ENCODE peak calls at places on chromosomes 4 and X, in eight cellular contexts. O, Z, X, W, Y, L, E and U are unnamed samples.

GRCh38 chr4:88526221-88526815 is 2.7 kb upstream of the PYURF start:
- DNase-seq in W (peak), X (peak), Z (no peak), E (no peak), O (no peak), L (peak), Y (no peak), U (no peak)

GRCh38 chrX:153814591-153815315 is 15.6 kb downstream of the PDZD4 start:
- DNase-seq in X (no peak), E (no peak), W (no peak), O (peak), L (no peak), Y (no peak), Z (no peak), U (no peak)

GRCh38 chrX:106670631-106671030 is 55.9 kb upstream of the RNF128 start:
- DNase-seq in Z (no peak), E (no peak), L (no peak), X (peak), Y (peak), W (no peak), O (no peak), U (no peak)

GRCh38 chr4:152102184-152103000 is 341.6 kb upstream of the GATB start:
- DNase-seq in Z (no peak), E (no peak), X (no peak), W (peak), L (no peak), Y (peak), O (no peak), U (no peak)

GRCh38 chrX:26522501-26522900 is 306.5 kb downstream of the MAGEB5 start:
- DNase-seq in E (no peak), Y (no peak), Z (no peak), L (no peak), X (no peak), O (no peak), W (no peak), U (no peak)

GRCh38 chrX:150362599-150363481 is at the start of gene MAMLD1:
- DNase-seq in Z (peak), O (peak), W (peak), E (peak), Y (peak), X (peak), L (peak), U (peak)

GRCh38 chrX:150094375-150094774 is 156.1 kb upstream of the EOLA2 start:
- DNase-seq in L (no peak), O (peak), X (no peak), W (no peak), Y (no peak), Z (no peak), E (no peak), U (no peak)

GRCh38 chr4:143377635-143378099 is 41.0 kb downstream of the GAB1 start:
- DNase-seq in L (no peak), Z (no peak), W (no peak), X (no peak), Y (no peak), O (no peak), E (no peak), U (no peak)

GRCh38 chr4:3384391-3384770 is 57.4 kb upstream of the HGFAC start:
- DNase-seq in L (no peak), Y (no peak), W (peak), X (no peak), Z (peak), O (no peak), E (no peak), U (no peak)
- H3K4me3 ChIP-seq in L (no peak), Y (no peak), W (peak), X (no peak), Z (no peak), O (no peak), E (no peak), U (no peak)

GRCh38 chr4:39259571-39260330 is 77.4 kb downstream of the WDR19 start:
- DNase-seq in Z (no peak), E (no peak), L (peak), X (peak), Y (peak), W (no peak), O (no peak), U (peak)

GRCh38 chr4:39255916-39256315 is 73.6 kb downstream of the WDR19 start:
- DNase-seq in L (peak), Y (no peak), Z (no peak), O (no peak), X (no peak), W (no peak), E (no peak), U (no peak)

GRCh38 chr4:39256436-39256835 is 74.1 kb downstream of the WDR19 start:
- DNase-seq in L (peak), W (peak), O (no peak), X (peak), Y (peak), Z (no peak), E (no peak), U (no peak)

GRCh38 chr4:39255266-39255665 is 72.9 kb downstream of the WDR19 start:
- DNase-seq in Z (no peak), Y (peak), E (no peak), W (peak), L (peak), O (no peak), X (peak), U (peak)
- TF ChIP-seq CTCF in Z (no peak), Y (peak), E (no peak), W (no peak), L (peak), O (no peak), X (peak), U (peak)

DNA sequence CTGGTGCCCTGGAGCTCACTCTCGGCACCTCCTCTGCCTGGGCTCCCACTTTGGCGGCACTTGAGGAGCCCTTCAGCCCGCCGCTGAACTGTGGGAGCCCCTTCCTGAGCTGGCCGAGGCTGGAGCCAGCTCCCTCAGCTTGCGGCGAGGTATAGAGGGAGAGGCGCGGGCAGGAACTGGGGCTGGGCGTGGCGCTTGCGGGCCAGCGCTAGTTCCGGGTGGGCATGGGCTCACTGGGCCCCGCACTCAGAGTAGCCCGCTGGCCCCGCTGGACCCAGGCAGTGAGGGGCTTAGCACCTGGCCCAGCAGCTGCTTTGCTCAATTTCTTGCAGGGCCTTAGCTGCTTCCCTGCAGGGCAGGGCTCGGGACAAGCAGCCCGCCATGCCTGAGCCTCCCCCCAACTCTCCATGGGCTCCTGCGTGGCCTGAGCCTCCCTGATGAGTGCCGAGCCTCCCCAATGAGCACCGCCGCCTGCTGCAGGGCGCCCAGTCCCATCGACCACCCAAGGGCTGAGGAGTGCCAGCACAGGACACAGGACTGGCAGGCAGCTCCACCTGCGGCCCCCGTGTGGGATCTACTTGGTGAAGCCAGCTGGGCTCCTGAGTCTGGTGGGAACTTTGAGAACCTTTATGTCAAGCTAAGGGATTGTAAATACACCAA is 26.7 kb upstream of the FAM90A26 start:
- DNase-seq in Y (no peak), L (no peak), X (no peak), W (no peak), O (no peak), E (no peak), Z (no peak), U (no peak)
- H3K4me3 ChIP-seq in Y (no peak), L (no peak), X (no peak), W (no peak), O (no peak), E (no peak), Z (no peak), U (no peak)

GRCh38 chr4:156113138-156113537 is 159.5 kb upstream of the CTSO start:
- DNase-seq in O (no peak), L (no peak), E (no peak), Y (no peak), Z (no peak), W (peak), X (no peak), U (no peak)
- TF ChIP-seq CTCF in O (no peak), L (no peak), E (no peak), Y (peak), Z (no peak), W (peak), X (peak), U (peak)

GRCh38 chrX:2351321-2351720 is 149.5 kb downstream of the DHRSX start:
- DNase-seq in E (no peak), X (peak), Z (no peak), O (no peak), Y (peak), L (peak), W (peak), U (peak)

GRCh38 chrX:2348225-2348624 is 152.6 kb downstream of the DHRSX start:
- DNase-seq in W (no peak), L (no peak), X (no peak), O (no peak), Y (no peak), E (no peak), Z (no peak), U (no peak)

GRCh38 chrX:2351999-2352995 is 148.5 kb downstream of the DHRSX start:
- DNase-seq in L (peak), O (no peak), E (no peak), W (peak), Y (peak), X (peak), Z (no peak), U (peak)
- H3K4me3 ChIP-seq in L (no peak), O (no peak), E (no peak), W (no peak), Y (no peak), X (no peak), Z (no peak), U (no peak)

DNA sequence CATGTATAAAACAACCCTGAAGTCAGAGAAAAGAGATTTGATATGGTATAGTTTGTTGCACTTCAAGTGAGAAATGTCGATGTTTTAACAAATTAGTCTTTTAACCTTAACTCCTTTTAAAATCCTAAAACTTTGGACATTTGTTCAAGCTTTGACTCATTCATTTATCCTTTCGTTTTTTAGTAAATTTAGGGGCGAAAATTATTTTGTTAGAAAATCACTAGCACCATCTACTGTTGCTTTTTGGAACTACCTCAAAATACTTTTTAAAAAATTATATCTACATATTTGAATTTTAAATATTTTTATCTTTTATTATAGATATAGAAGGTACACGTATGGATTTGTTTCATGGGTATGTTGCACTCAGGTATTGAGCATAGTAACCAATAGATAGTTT is 165.1 kb upstream of the POF1B start:
- DNase-seq in X (peak), Z (no peak), W (no peak), E (no peak), L (peak), Y (no peak), O (no peak), U (no peak)
- TF ChIP-seq CTCF in X (no peak), Z (peak), W (peak), E (no peak), L (no peak), Y (peak), O (peak), U (peak)